ENCODE peak calls at places on chromosomes 4 and X, in seven cellular contexts. E, B, I, P, F, A and L are unnamed samples. For H3K4me1, the result is how much of the 10 kb centered on the place peaks cover.

GRCh38 chr4:122195718-122196117 is 43.6 kb downstream of the BLTP1 start:
- DNase-seq in B (no peak), A (no peak), F (no peak), I (no peak), P (no peak), E (no peak), L (no peak)

GRCh38 chrX:139914421-139914820 is 18.4 kb downstream of the ATP11C start:
- DNase-seq in A (no peak), B (no peak), F (no peak), E (no peak), I (no peak), P (no peak), L (no peak)

GRCh38 chrX:141405878-141406492 is 163.7 kb upstream of the SPANXC start:
- DNase-seq in B (no peak), P (no peak), F (no peak), I (no peak), A (no peak), E (no peak), L (no peak)

GRCh38 chr4:179989975-179990374 is 2253.2 kb upstream of the TENM3 start:
- DNase-seq in A (no peak), F (peak), B (no peak), I (no peak), E (no peak), P (no peak), L (no peak)

GRCh38 chr4:173211222-173211621 is 42.6 kb downstream of the GALNT7 start:
- DNase-seq in I (no peak), E (no peak), P (no peak), F (no peak), A (no peak), B (no peak), L (no peak)

GRCh38 chr4:165651901-165652300 is 221.1 kb upstream of the TLL1 start:
- DNase-seq in E (no peak), F (no peak), P (no peak), B (no peak), I (no peak), A (no peak), L (no peak)

GRCh38 chr4:128979934-128980333 is 113.4 kb downstream of the SCLT1 start:
- DNase-seq in F (no peak), I (no peak), P (no peak), A (no peak), E (no peak), B (no peak), L (no peak)

GRCh38 chr4:90186229-90186628 is 59.0 kb downstream of the CCSER1 start:
- DNase-seq in E (no peak), B (no peak), P (no peak), F (no peak), I (no peak), A (no peak), L (no peak)

GRCh38 chr4:160880186-160880585 is 1283.6 kb downstream of the FSTL5 start:
- DNase-seq in A (no peak), E (no peak), F (no peak), B (no peak), I (no peak), P (no peak), L (no peak)

GRCh38 chr4:77169496-77169895 is 12.5 kb downstream of the CCNG2 start:
- DNase-seq in B (no peak), A (no peak), I (no peak), E (no peak), P (no peak), F (no peak), L (no peak)

GRCh38 chr4:84877051-84877833 is 89.2 kb downstream of the WDFY3 start:
- DNase-seq in I (no peak), F (no peak), E (no peak), P (no peak), B (no peak), A (no peak), L (no peak)

GRCh38 chrX:123348468-123348867 is 164.4 kb downstream of the GRIA3 start:
- DNase-seq in E (no peak), I (no peak), B (no peak), A (no peak), F (no peak), P (no peak), L (no peak)

GRCh38 chr4:182022899-182023298 is 220.3 kb upstream of the TENM3 start:
- DNase-seq in I (no peak), B (no peak), F (no peak), A (no peak), P (no peak), E (no peak), L (no peak)

GRCh38 chr4:142404191-142404611 is 441.9 kb downstream of the INPP4B start:
- DNase-seq in E (no peak), A (no peak), I (no peak), P (no peak), F (no peak), B (no peak), L (no peak)

GRCh38 chr4:89307185-89307445 is 485 bp downstream of the GPRIN3 start:
- DNase-seq in F (no peak), B (no peak), P (no peak), E (no peak), I (no peak), A (no peak), L (no peak)

GRCh38 chrX:17442898-17443297 is 67.9 kb downstream of the NHS start:
- DNase-seq in F (no peak), I (no peak), E (no peak), P (no peak), B (no peak), A (no peak), L (no peak)

GRCh38 chrX:115892787-115893671 is 277.5 kb upstream of the AGTR2 start:
- DNase-seq in B (peak), I (peak), F (peak), A (peak), P (no peak), E (peak), L (no peak)

GRCh38 chr4:186105721-186106335 is 1.3 kb downstream of the FAM149A start:
- DNase-seq in F (no peak), A (no peak), I (no peak), P (no peak), E (peak), B (no peak), L (no peak)

GRCh38 chr4:102324725-102325124 is 20.6 kb downstream of the SLC39A8 start:
- DNase-seq in E (no peak), I (no peak), B (no peak), P (no peak), F (no peak), A (no peak), L (no peak)

GRCh38 chr4:128525939-128526630 is 238.5 kb upstream of the PGRMC2 start:
- DNase-seq in P (no peak), I (no peak), A (no peak), E (no peak), F (no peak), B (no peak), L (no peak)

GRCh38 chr4:48439988-48440387 is 43.2 kb upstream of the SLC10A4 start:
- DNase-seq in F (no peak), I (no peak), E (no peak), P (no peak), A (peak), B (no peak), L (no peak)

GRCh38 chr4:30757357-30757756 is 37.2 kb downstream of the PCDH7 start:
- DNase-seq in A (no peak), B (no peak), F (no peak), I (no peak), E (no peak), P (no peak), L (no peak)

GRCh38 chrX:63349307-63349706 is 1.8 kb downstream of the SPIN4 start:
- DNase-seq in B (no peak), P (no peak), I (no peak), F (no peak), A (no peak), E (no peak), L (no peak)

GRCh38 chr4:15466596-15466995 is 3.1 kb upstream of the CC2D2A start:
- DNase-seq in B (no peak), A (no peak), E (no peak), P (no peak), F (no peak), I (no peak), L (no peak)

GRCh38 chr4:24686866-24687672 is 102.7 kb upstream of the DHX15 start:
- DNase-seq in A (peak), I (no peak), E (peak), B (no peak), P (no peak), F (no peak), L (no peak)

GRCh38 chrX:47706575-47706974 is 47.6 kb upstream of the UXT start:
- DNase-seq in B (no peak), I (no peak), E (no peak), A (no peak), P (no peak), F (no peak), L (no peak)

GRCh38 chr4:6969826-6970800 is 60.5 kb downstream of the TBC1D14 start:
- DNase-seq in B (no peak), E (no peak), F (peak), P (no peak), I (no peak), A (no peak), L (peak)

GRCh38 chrX:1248381-1249061 is 20.1 kb upstream of the CSF2RA start:
- DNase-seq in E (no peak), I (no peak), P (no peak), B (no peak), A (no peak), F (no peak), L (no peak)

GRCh38 chr4:152382057-152382785 is 153.7 kb downstream of the FBXW7 start:
- DNase-seq in F (no peak), I (no peak), E (no peak), A (no peak), B (no peak), P (no peak), L (no peak)

GRCh38 chr4:89110986-89111832 is at the start of gene TIGD2:
- DNase-seq in P (peak), A (peak), F (peak), I (peak), B (peak), E (peak), L (no peak)

GRCh38 chr4:173014113-173014558 is 154.5 kb upstream of the GALNT7 start:
- DNase-seq in I (no peak), B (no peak), F (no peak), P (peak), A (no peak), E (no peak), L (no peak)

DNA sequence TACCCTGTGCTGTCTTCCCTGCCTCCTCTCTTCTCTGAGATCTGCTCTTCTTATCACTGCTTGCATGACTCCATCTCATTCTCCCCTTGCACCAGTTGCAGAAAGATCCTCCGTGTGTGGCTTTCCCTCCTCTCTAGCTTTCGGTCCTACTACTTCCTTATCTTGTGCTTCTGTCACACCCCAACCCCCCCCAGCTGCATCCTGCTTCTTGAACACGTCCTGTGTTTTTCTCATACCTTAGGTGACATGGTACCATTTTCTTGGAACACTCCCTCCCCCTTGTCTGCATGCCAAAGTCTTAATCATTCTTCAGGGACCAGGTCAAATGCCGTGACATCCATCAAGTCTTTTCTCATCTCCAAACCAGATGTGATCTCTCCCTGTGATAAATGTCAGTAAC is 46.4 kb downstream of the FHL1 start:
- DNase-seq in F (no peak), A (no peak), E (no peak), P (no peak), B (no peak), I (no peak), L (no peak)
- H3K4me1 ChIP-seq in F (under half), A (half or more), E (under half), P (under half), B (under half), I (under half), L (under half)

DNA sequence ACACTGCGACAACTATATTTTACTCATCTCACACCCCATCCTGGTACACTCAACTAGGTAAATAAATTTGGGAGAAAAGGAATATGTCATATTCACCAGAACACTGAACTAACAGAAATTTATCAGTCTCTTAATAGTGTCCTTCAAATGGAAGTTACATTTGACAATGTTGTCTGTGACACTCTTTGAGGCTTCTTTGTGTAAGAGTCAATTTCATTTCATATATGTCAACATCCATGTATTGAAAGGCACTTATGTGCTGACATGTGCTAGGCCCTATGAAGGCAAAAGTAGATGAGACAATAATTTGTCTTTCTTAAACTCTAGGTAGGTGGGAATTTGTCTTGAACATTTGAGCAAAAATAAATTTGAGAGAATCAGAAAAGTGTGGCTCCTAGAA is 82.0 kb downstream of the TECRL start:
- DNase-seq in A (no peak), P (no peak), I (no peak), F (no peak), E (no peak), B (no peak), L (no peak)
- TF ChIP-seq POLR2AphosphoS5 in A (no peak), P (no peak), I (no peak), F (no peak), E (no peak), B (no peak), L (no peak)

GRCh38 chr4:171718069-171718468 is 95.1 kb upstream of the GALNTL6 start:
- DNase-seq in F (no peak), P (no peak), B (no peak), E (no peak), I (no peak), A (no peak), L (no peak)

GRCh38 chr4:171715973-171716372 is 97.2 kb upstream of the GALNTL6 start:
- DNase-seq in I (no peak), B (no peak), F (no peak), E (no peak), A (no peak), P (no peak), L (no peak)

GRCh38 chr4:171717231-171717720 is 95.9 kb upstream of the GALNTL6 start:
- DNase-seq in P (no peak), A (no peak), F (no peak), B (no peak), I (no peak), E (no peak), L (no peak)

GRCh38 chr4:171719691-171720090 is 93.5 kb upstream of the GALNTL6 start:
- DNase-seq in A (no peak), E (no peak), F (no peak), P (no peak), I (no peak), B (no peak), L (no peak)

DNA sequence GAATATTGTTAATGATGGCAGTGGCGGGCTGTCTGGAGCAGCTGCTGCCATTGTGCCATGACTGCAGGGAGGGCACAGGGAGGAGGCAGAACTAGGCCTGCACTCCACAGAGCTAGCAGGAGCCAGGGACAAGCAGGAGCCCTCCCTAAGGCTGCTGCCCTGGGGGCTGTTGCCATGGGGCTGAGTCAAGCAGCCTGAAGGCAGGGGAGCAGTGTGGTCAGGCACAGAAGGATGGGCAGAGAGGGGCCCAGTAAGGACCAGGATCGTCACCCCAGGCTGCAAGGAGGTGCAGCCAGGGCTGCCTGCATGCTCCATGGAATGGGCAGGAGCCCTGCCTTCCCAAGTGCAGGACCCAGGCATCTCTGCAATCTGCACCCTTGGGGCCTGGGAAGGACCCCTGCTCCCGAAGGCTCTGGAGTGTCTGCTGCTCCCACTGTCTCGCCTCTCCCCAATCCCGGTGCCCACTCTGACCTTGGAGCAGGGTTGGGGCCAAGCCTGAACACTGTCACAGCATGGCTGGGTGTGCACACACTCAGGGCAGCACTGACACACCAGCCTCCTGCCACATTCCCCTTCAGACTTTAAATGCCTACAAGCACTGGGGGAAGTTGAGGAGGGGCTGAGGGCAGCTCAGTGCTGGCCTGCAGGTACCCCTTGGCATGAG is 98.3 kb upstream of the GALNTL6 start:
- DNase-seq in E (no peak), A (no peak), P (no peak), B (no peak), I (no peak), F (no peak), L (no peak)
- H3K4me1 ChIP-seq in E (under half), A (under half), P (under half), B (under half), I (under half), F (under half), L (under half)

DNA sequence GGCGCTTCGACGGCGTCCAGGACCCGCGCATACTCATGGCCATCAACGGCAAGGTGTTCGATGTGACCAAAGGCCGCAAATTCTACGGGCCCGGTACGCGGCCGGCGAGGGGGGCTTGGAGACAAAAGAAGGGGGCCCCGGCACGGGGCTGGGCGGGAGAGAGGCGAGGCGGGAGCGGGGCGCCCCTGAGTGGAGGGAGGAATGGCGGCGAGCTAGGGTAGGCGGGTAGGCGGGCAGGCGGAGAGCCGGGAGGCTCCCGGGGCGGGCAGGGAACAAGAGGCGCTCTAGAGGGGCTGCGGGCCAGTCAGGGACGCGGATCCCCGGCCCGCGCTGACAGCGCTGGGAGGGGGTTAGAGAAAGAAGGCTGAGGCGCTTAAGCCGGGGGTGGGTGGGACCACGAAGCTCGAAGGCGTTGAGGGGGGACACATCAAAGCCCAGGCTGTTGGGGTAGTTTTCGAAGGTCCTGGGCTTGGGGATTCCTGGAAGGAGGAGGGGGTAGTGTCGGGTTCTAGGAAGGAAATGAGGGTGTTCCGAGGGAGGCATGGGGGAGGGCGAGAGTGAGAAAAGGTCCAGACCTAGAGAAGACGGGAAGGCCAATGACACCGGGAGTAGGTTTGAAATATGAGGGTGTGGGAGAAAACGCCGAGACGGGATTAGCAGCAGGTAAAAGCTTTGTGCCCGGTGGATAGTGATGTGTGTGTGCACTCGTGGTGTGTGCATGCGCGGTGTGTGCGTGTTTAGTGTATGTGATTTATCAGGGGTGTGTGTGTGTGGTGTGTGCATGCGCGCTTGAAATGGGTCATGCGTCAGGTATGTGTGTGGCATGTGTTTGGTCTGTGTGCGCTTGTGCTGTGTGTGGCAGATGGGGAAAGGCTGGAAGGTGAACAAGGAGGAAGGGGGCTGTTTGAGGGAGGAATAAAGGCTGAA is 777 bp downstream of the PGRMC1 start:
- DNase-seq in F (no peak), I (peak), A (peak), E (peak), B (no peak), P (no peak), L (no peak)
- TF ChIP-seq POLR2AphosphoS5 in F (no peak), I (peak), A (no peak), E (peak), B (no peak), P (no peak), L (no peak)

GRCh38 chr4:8596891-8597290 is 4.3 kb downstream of the CPZ start:
- DNase-seq in A (no peak), P (no peak), I (no peak), B (no peak), F (no peak), E (no peak), L (no peak)

GRCh38 chr4:8598391-8599090 is 6.0 kb downstream of the CPZ start:
- DNase-seq in A (no peak), E (no peak), F (no peak), I (no peak), B (no peak), P (no peak), L (no peak)

GRCh38 chr4:8597319-8597718 is 4.8 kb downstream of the CPZ start:
- DNase-seq in P (no peak), F (no peak), A (no peak), E (no peak), I (no peak), B (no peak), L (no peak)

GRCh38 chr4:8599091-8599460 is 6.5 kb downstream of the CPZ start:
- DNase-seq in B (no peak), I (no peak), F (no peak), A (no peak), E (no peak), P (no peak), L (no peak)

GRCh38 chr4:8597791-8598190 is 5.2 kb downstream of the CPZ start:
- DNase-seq in E (no peak), I (no peak), A (no peak), F (no peak), B (no peak), P (no peak), L (no peak)
- H3K4me1 ChIP-seq in E (under half), I (under half), A (under half), F (under half), B (under half), P (under half), L (under half)

DNA sequence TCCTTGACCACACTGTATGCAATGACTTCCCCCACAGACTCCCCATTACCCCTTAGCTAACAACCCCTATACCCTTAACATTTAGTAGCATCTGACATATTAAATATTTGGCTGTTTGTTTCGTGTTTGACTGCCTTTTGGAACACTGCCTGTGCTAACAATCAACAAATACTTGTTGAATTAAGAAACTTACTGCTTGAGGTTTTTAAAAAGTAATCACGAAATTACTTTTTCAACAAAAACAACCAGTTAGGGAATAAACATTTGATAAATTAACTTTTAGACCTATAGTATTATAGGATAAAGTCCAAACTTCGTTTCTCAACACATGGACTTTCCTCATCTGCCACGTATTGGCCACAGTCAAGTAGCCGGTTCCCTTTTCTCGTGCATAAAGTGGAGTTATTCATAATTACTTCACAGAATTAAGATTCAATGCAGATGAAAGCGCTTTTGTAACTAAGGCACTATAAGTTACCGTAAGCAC is 555 bp upstream of the ELMOD2 start:
- DNase-seq in E (no peak), B (no peak), I (no peak), F (no peak), P (no peak), A (no peak), L (no peak)
- TF ChIP-seq POLR2AphosphoS5 in E (no peak), B (no peak), I (no peak), F (no peak), P (no peak), A (no peak), L (no peak)